ENCODE peak calls at places on chromosomes 1 and 21, in seven cellular contexts. O is IMR-90, W is neuronal stem cell, U is mesenchymal stem cell, E is H1, R is mesendoderm, S is trophoblast cell. B is an unnamed sample.

GRCh38 chr1:19260211-19261138 is 8.9 kb downstream of the MRTO4 start:
- DNase-seq in O (peak; percentile 94), W (no peak), U (peak; percentile 62), E (no peak), R (no peak), S (peak; percentile 43), B (no peak)

GRCh38 chr1:53583021-53583902 is 124.1 kb downstream of the DMRTB1 start:
- DNase-seq in O (peak; percentile 57), W (no peak), U (peak; percentile 64), E (no peak), R (no peak), S (no peak), B (no peak)

GRCh38 chr1:37255868-37256267 is 218.5 kb upstream of the ZC3H12A start:
- DNase-seq in O (no peak), W (no peak), U (no peak), E (no peak), R (no peak), S (no peak), B (no peak)

GRCh38 chr1:115112496-115113375 is 23.4 kb upstream of the TSPAN2 start:
- DNase-seq in O (no peak), W (peak; percentile 57), U (peak; percentile 22), E (no peak), R (peak; percentile 58), S (no peak), B (peak; percentile 73)

GRCh38 chr1:243325305-243325890 is 69.6 kb downstream of the SDCCAG8 start:
- DNase-seq in O (peak; percentile 82), W (peak; percentile 46), U (peak; percentile 69), E (no peak), R (peak; percentile 46), S (no peak), B (no peak)

GRCh38 chr1:64163972-64164371 is 39.5 kb upstream of the UBE2U start:
- DNase-seq in O (peak; percentile 64), W (peak; percentile 14), U (peak; percentile 53), E (no peak), R (peak; percentile 79), S (no peak), B (no peak)

GRCh38 chr1:151620286-151620685 is 8.4 kb downstream of the SNX27 start:
- DNase-seq in O (peak; percentile 74), W (no peak), U (peak; percentile 84), E (no peak), R (no peak), S (no peak), B (no peak)

GRCh38 chr21:34243562-34243961 is 120.2 kb upstream of the KCNE2 start:
- DNase-seq in O (peak; percentile 11), W (no peak), U (peak; percentile 27), E (no peak), R (peak; percentile 61), S (no peak), B (peak; percentile 58)

GRCh38 chr1:64487061-64487460 is 17.1 kb downstream of the CACHD1 start:
- DNase-seq in O (no peak), W (no peak), U (no peak), E (no peak), R (peak; percentile 77), S (no peak), B (no peak)

GRCh38 chr1:181010789-181011188 is 11.9 kb downstream of the STX6 start:
- DNase-seq in O (peak; percentile 68), W (no peak), U (peak; percentile 29), E (no peak), R (peak; percentile 68), S (peak; percentile 9), B (no peak)

GRCh38 chr1:51630393-51630792 is 13.5 kb downstream of the OSBPL9 start:
- DNase-seq in O (no peak), W (no peak), U (no peak), E (no peak), R (no peak), S (no peak), B (no peak)

GRCh38 chr21:30372139-30372770 is at the start of gene KRTAP13-2:
- DNase-seq in O (no peak), W (no peak), U (no peak), E (no peak), R (no peak), S (no peak), B (no peak)

GRCh38 chr1:53693361-53693760 is 45.6 kb downstream of the GLIS1 start:
- DNase-seq in O (no peak), W (no peak), U (no peak), E (no peak), R (peak; percentile 77), S (no peak), B (no peak)

GRCh38 chr21:37073417-37074194 is 552 bp downstream of the TTC3 start:
- DNase-seq in O (peak; percentile 67), W (no peak), U (peak; percentile 78), E (no peak), R (no peak), S (no peak), B (no peak)

GRCh38 chr1:203178083-203178482 is 2.5 kb upstream of the MYBPH start:
- DNase-seq in O (peak; percentile 20), W (peak; percentile 45), U (peak; percentile 33), E (no peak), R (peak; percentile 95), S (no peak), B (peak; percentile 47)

GRCh38 chr21:37375866-37376574 is 9.4 kb downstream of the DYRK1A start:
- DNase-seq in O (no peak), W (no peak), U (no peak), E (no peak), R (no peak), S (no peak), B (no peak)

GRCh38 chr1:108708726-108709660 is 3.7 kb upstream of the FNDC7 start:
- DNase-seq in O (no peak), W (no peak), U (no peak), E (no peak), R (peak; percentile 71), S (no peak), B (peak; percentile 75)

GRCh38 chr1:243719476-243719875 is 130.6 kb downstream of the AKT3 start:
- DNase-seq in O (peak; percentile 16), W (no peak), U (no peak), E (no peak), R (no peak), S (no peak), B (no peak)

GRCh38 chr1:8745749-8746390 is 71.6 kb downstream of the RERE start:
- DNase-seq in O (no peak), W (no peak), U (no peak), E (no peak), R (no peak), S (no peak), B (no peak)

GRCh38 chr1:30134466-30135217 is 588.7 kb downstream of the MATN1 start:
- DNase-seq in O (no peak), W (no peak), U (no peak), E (no peak), R (no peak), S (no peak), B (no peak)

GRCh38 chr1:53115403-53116306 is 26.8 kb downstream of the SLC1A7 start:
- DNase-seq in O (peak; percentile 65), W (peak; percentile 72), U (peak; percentile 91), E (no peak), R (peak; percentile 94), S (peak; percentile 79), B (peak; percentile 51)

GRCh38 chr1:213231795-213232231 is 180.8 kb downstream of the RPS6KC1 start:
- DNase-seq in O (peak; percentile 48), W (peak; percentile 20), U (peak; percentile 26), E (peak; percentile 68), R (peak; percentile 39), S (no peak), B (peak; percentile 69)

DNA sequence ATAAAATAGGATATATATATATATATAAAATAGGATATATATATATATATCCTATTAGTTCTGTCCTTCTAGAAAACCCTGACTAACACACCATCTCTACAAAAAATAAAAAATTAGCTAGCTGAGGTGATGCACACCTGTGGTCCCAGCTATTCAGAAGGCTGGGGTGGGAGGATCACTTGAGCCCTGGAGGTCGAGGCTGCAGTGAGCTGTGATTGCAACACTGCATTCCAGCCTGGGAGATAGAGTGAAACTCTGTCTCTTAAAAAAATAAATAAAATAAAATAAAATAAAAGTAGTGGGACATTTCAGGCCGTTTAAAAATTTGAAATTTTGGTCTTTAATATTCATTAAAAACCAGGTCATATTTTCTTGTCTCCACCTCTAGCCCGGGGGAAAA is 4.2 kb upstream of the RRP1 start:
- DNase-seq in O (no peak), W (no peak), U (no peak), E (no peak), R (no peak), S (no peak), B (no peak)
- H4K8ac ChIP-seq in O (no peak overlapping the region), W (no peak overlapping the region), U (no peak overlapping the region), E (no peak overlapping the region), R (no peak overlapping the region), S (no peak overlapping the region), B (no peak overlapping the region)

GRCh38 chr1:12578860-12579422 is 39.1 kb downstream of the DHRS3 start:
- DNase-seq in O (no peak), W (no peak), U (no peak), E (no peak), R (no peak), S (no peak), B (no peak)
- H4K8ac ChIP-seq in O (no peak overlapping the region), W (no peak overlapping the region), U (no peak overlapping the region), E (no peak overlapping the region), R (no peak overlapping the region), S (no peak overlapping the region), B (peak overlapping the region; percentile 59)

GRCh38 chr1:183977717-183978116 is 59.8 kb downstream of the COLGALT2 start:
- DNase-seq in O (no peak), W (no peak), U (no peak), E (no peak), R (no peak), S (no peak), B (no peak)
- H4K8ac ChIP-seq in O (no peak overlapping the region), W (no peak overlapping the region), U (no peak overlapping the region), E (no peak overlapping the region), R (no peak overlapping the region), S (no peak overlapping the region), B (no peak overlapping the region)

GRCh38 chr1:173355281-173356031 is 121.7 kb upstream of the PRDX6 start:
- DNase-seq in O (no peak), W (no peak), U (no peak), E (no peak), R (no peak), S (no peak), B (no peak)

GRCh38 chr1:173353346-173353745 is 123.8 kb upstream of the PRDX6 start:
- DNase-seq in O (no peak), W (no peak), U (no peak), E (no peak), R (no peak), S (no peak), B (no peak)

GRCh38 chr1:173354937-173355280 is 122.2 kb upstream of the PRDX6 start:
- DNase-seq in O (no peak), W (no peak), U (no peak), E (no peak), R (no peak), S (peak; percentile 14), B (no peak)

GRCh38 chr1:173360478-173361063 is 116.6 kb upstream of the PRDX6 start:
- DNase-seq in O (no peak), W (no peak), U (no peak), E (no peak), R (no peak), S (no peak), B (no peak)

DNA sequence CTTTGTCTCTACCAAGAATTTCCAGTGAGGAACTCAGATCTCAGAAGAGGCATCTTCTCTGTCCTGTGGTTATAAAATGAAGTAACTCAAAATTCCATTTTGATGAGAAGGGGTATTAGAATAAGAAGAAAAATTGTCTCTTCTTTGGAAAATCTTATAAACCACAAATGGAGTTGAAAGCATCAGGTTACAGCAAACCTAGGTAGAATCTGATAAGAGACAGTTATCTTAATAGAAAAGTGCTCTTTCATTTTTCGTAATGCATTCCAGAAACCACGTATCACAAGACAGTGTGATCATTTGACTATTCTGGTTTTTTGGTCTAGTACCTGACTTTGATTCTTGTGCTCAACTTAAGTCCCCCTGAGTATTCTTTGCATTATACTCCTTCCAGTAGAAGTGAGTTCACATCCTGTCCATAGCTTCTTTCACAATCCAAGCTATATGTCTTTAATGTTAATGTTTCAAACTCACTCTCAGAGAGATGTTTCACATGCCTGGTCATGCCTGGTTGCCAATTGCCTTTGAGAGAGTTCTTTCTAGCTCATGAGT is 120.8 kb upstream of the PRDX6 start:
- DNase-seq in O (peak; percentile 56), W (no peak), U (peak; percentile 9), E (no peak), R (no peak), S (no peak), B (no peak)
- H4K8ac ChIP-seq in O (no peak overlapping the region), W (no peak overlapping the region), U (no peak overlapping the region), E (no peak overlapping the region), R (no peak overlapping the region), S (no peak overlapping the region), B (no peak overlapping the region)

B was measured in H9.